ENCODE peak calls at places on chromosome 7, in nine cellular contexts. One of them, this sample, is unnamed.
A peak's percentile ranks its signal among the peaks of the same experiment; 100 is the strongest.

GRCh38 chr7:100726998-100727761 is 6.2 kb upstream of the ZAN start:
- DNase-seq in GM12878: no peak
- DNase-seq in activated T-helper 1 cell treated with anti-CD3 and anti-CD28 coated beads, Interleukin-2, amount 50 U/mL, for 16 hours: no peak
- DNase-seq in GDM1: no peak
- DNase-seq in iris pigment epithelial cell: peak; percentile 94
- DNase-seq in NCI-H1417: no peak
- DNase-seq in CD8-positive, alpha-beta memory T cell: no peak
- DNase-seq in nephron progenitor cell: no peak
- DNase-seq in ACHN: no peak
- DNase-seq in this sample: no peak

GRCh38 chr7:7773334-7774308 is 55.2 kb upstream of the RPA3 start:
- DNase-seq in GM12878: peak; percentile 47
- DNase-seq in iris pigment epithelial cell: no peak
- DNase-seq in GDM1: no peak
- DNase-seq in NCI-H1417: peak; percentile 39
- DNase-seq in CD8-positive, alpha-beta memory T cell: no peak
- DNase-seq in nephron progenitor cell: no peak
- DNase-seq in ACHN: no peak
- DNase-seq in activated T-helper 1 cell treated with anti-CD3 and anti-CD28 coated beads, Interleukin-2, amount 50 U/mL, for 16 hours: no peak
- DNase-seq in this sample: no peak

GRCh38 chr7:14754631-14755030 is 147.9 kb downstream of the DGKB start:
- DNase-seq in CD8-positive, alpha-beta memory T cell: no peak
- DNase-seq in NCI-H1417: peak; percentile 68
- DNase-seq in GDM1: no peak
- DNase-seq in iris pigment epithelial cell: peak; percentile 66
- DNase-seq in GM12878: no peak
- DNase-seq in ACHN: no peak
- DNase-seq in nephron progenitor cell: no peak
- DNase-seq in activated T-helper 1 cell treated with anti-CD3 and anti-CD28 coated beads, Interleukin-2, amount 50 U/mL, for 16 hours: no peak
- DNase-seq in this sample: no peak

GRCh38 chr7:29332027-29332806 is 137.6 kb downstream of the CHN2 start:
- DNase-seq in NCI-H1417: peak; percentile 99
- DNase-seq in nephron progenitor cell: no peak
- DNase-seq in GM12878: no peak
- DNase-seq in iris pigment epithelial cell: no peak
- DNase-seq in activated T-helper 1 cell treated with anti-CD3 and anti-CD28 coated beads, Interleukin-2, amount 50 U/mL, for 16 hours: no peak
- DNase-seq in CD8-positive, alpha-beta memory T cell: no peak
- DNase-seq in GDM1: no peak
- DNase-seq in ACHN: no peak
- DNase-seq in this sample: no peak

GRCh38 chr7:23710000-23710399 is at the start of gene STK31:
- DNase-seq in GDM1: no peak
- DNase-seq in iris pigment epithelial cell: no peak
- DNase-seq in activated T-helper 1 cell treated with anti-CD3 and anti-CD28 coated beads, Interleukin-2, amount 50 U/mL, for 16 hours: no peak
- DNase-seq in nephron progenitor cell: no peak
- DNase-seq in CD8-positive, alpha-beta memory T cell: no peak
- DNase-seq in NCI-H1417: no peak
- DNase-seq in GM12878: no peak
- DNase-seq in ACHN: no peak
- DNase-seq in this sample: no peak

GRCh38 chr7:112398534-112398933 is 51.7 kb upstream of the IFRD1 start:
- DNase-seq in ACHN: no peak
- DNase-seq in GDM1: peak; percentile 65
- DNase-seq in iris pigment epithelial cell: no peak
- DNase-seq in GM12878: no peak
- DNase-seq in nephron progenitor cell: no peak
- DNase-seq in CD8-positive, alpha-beta memory T cell: no peak
- DNase-seq in NCI-H1417: no peak
- DNase-seq in activated T-helper 1 cell treated with anti-CD3 and anti-CD28 coated beads, Interleukin-2, amount 50 U/mL, for 16 hours: no peak
- DNase-seq in this sample: peak; percentile 38

GRCh38 chr7:122719010-122719578 is 16.4 kb upstream of the RNF148 start:
- DNase-seq in GM12878: no peak
- DNase-seq in NCI-H1417: no peak
- DNase-seq in CD8-positive, alpha-beta memory T cell: no peak
- DNase-seq in activated T-helper 1 cell treated with anti-CD3 and anti-CD28 coated beads, Interleukin-2, amount 50 U/mL, for 16 hours: no peak
- DNase-seq in ACHN: no peak
- DNase-seq in iris pigment epithelial cell: no peak
- DNase-seq in nephron progenitor cell: no peak
- DNase-seq in GDM1: no peak
- DNase-seq in this sample: no peak

GRCh38 chr7:82247814-82248433 is 195.7 kb downstream of the CACNA2D1 start:
- DNase-seq in CD8-positive, alpha-beta memory T cell: no peak
- DNase-seq in ACHN: peak; percentile 54
- DNase-seq in nephron progenitor cell: no peak
- DNase-seq in GDM1: no peak
- DNase-seq in iris pigment epithelial cell: peak; percentile 15
- DNase-seq in activated T-helper 1 cell treated with anti-CD3 and anti-CD28 coated beads, Interleukin-2, amount 50 U/mL, for 16 hours: no peak
- DNase-seq in NCI-H1417: no peak
- DNase-seq in GM12878: no peak
- DNase-seq in this sample: no peak

GRCh38 chr7:130944997-130945396 is 211.0 kb upstream of the KLF14 start:
- DNase-seq in NCI-H1417: no peak
- DNase-seq in nephron progenitor cell: no peak
- DNase-seq in iris pigment epithelial cell: no peak
- DNase-seq in CD8-positive, alpha-beta memory T cell: no peak
- DNase-seq in GDM1: no peak
- DNase-seq in GM12878: no peak
- DNase-seq in activated T-helper 1 cell treated with anti-CD3 and anti-CD28 coated beads, Interleukin-2, amount 50 U/mL, for 16 hours: no peak
- DNase-seq in ACHN: no peak
- DNase-seq in this sample: no peak

GRCh38 chr7:43215061-43215460 is 102.6 kb downstream of the HECW1 start:
- DNase-seq in GM12878: no peak
- DNase-seq in nephron progenitor cell: no peak
- DNase-seq in iris pigment epithelial cell: no peak
- DNase-seq in NCI-H1417: no peak
- DNase-seq in GDM1: no peak
- DNase-seq in CD8-positive, alpha-beta memory T cell: no peak
- DNase-seq in activated T-helper 1 cell treated with anti-CD3 and anti-CD28 coated beads, Interleukin-2, amount 50 U/mL, for 16 hours: no peak
- DNase-seq in ACHN: no peak
- DNase-seq in this sample: no peak

GRCh38 chr7:96090756-96091155 is 231.1 kb downstream of the SLC25A13 start:
- DNase-seq in NCI-H1417: peak; percentile 96
- DNase-seq in activated T-helper 1 cell treated with anti-CD3 and anti-CD28 coated beads, Interleukin-2, amount 50 U/mL, for 16 hours: no peak
- DNase-seq in nephron progenitor cell: no peak
- DNase-seq in CD8-positive, alpha-beta memory T cell: no peak
- DNase-seq in GM12878: no peak
- DNase-seq in GDM1: no peak
- DNase-seq in iris pigment epithelial cell: no peak
- DNase-seq in ACHN: no peak
- DNase-seq in this sample: no peak

GRCh38 chr7:155521743-155522398 is 24.5 kb downstream of the CNPY1 start:
- DNase-seq in activated T-helper 1 cell treated with anti-CD3 and anti-CD28 coated beads, Interleukin-2, amount 50 U/mL, for 16 hours: no peak
- DNase-seq in NCI-H1417: no peak
- DNase-seq in CD8-positive, alpha-beta memory T cell: no peak
- DNase-seq in nephron progenitor cell: no peak
- DNase-seq in GDM1: no peak
- DNase-seq in iris pigment epithelial cell: no peak
- DNase-seq in ACHN: no peak
- DNase-seq in GM12878: no peak
- DNase-seq in this sample: no peak

GRCh38 chr7:20578257-20578771 is 37.2 kb upstream of the ABCB5 start:
- DNase-seq in ACHN: no peak
- DNase-seq in nephron progenitor cell: no peak
- DNase-seq in CD8-positive, alpha-beta memory T cell: no peak
- DNase-seq in activated T-helper 1 cell treated with anti-CD3 and anti-CD28 coated beads, Interleukin-2, amount 50 U/mL, for 16 hours: no peak
- DNase-seq in NCI-H1417: peak; percentile 49
- DNase-seq in iris pigment epithelial cell: no peak
- DNase-seq in GM12878: no peak
- DNase-seq in GDM1: no peak
- DNase-seq in this sample: no peak

GRCh38 chr7:140640060-140640611 is 477 bp downstream of the DENND2A start:
- DNase-seq in nephron progenitor cell: peak; percentile 68
- DNase-seq in ACHN: peak; percentile 42
- DNase-seq in GDM1: no peak
- DNase-seq in NCI-H1417: peak; percentile 66
- DNase-seq in iris pigment epithelial cell: peak; percentile 24
- DNase-seq in activated T-helper 1 cell treated with anti-CD3 and anti-CD28 coated beads, Interleukin-2, amount 50 U/mL, for 16 hours: no peak
- DNase-seq in CD8-positive, alpha-beta memory T cell: no peak
- DNase-seq in GM12878: no peak
- DNase-seq in this sample: no peak

GRCh38 chr7:25672476-25672875 is 444.2 kb upstream of the NPVF start:
- DNase-seq in activated T-helper 1 cell treated with anti-CD3 and anti-CD28 coated beads, Interleukin-2, amount 50 U/mL, for 16 hours: no peak
- DNase-seq in NCI-H1417: no peak
- DNase-seq in GM12878: no peak
- DNase-seq in iris pigment epithelial cell: no peak
- DNase-seq in CD8-positive, alpha-beta memory T cell: no peak
- DNase-seq in nephron progenitor cell: no peak
- DNase-seq in ACHN: no peak
- DNase-seq in GDM1: no peak
- DNase-seq in this sample: no peak

GRCh38 chr7:117951285-117951684 is 78.0 kb upstream of the CTTNBP2 start:
- DNase-seq in GDM1: no peak
- DNase-seq in iris pigment epithelial cell: no peak
- DNase-seq in CD8-positive, alpha-beta memory T cell: no peak
- DNase-seq in ACHN: no peak
- DNase-seq in NCI-H1417: no peak
- DNase-seq in nephron progenitor cell: no peak
- DNase-seq in GM12878: no peak
- DNase-seq in activated T-helper 1 cell treated with anti-CD3 and anti-CD28 coated beads, Interleukin-2, amount 50 U/mL, for 16 hours: no peak
- DNase-seq in this sample: no peak

GRCh38 chr7:767941-768729 is 41.1 kb upstream of the PRKAR1B start:
- DNase-seq in CD8-positive, alpha-beta memory T cell: no peak
- DNase-seq in NCI-H1417: peak; percentile 98
- DNase-seq in activated T-helper 1 cell treated with anti-CD3 and anti-CD28 coated beads, Interleukin-2, amount 50 U/mL, for 16 hours: no peak
- DNase-seq in iris pigment epithelial cell: peak; percentile 37
- DNase-seq in nephron progenitor cell: no peak
- DNase-seq in ACHN: peak; percentile 100
- DNase-seq in GDM1: no peak
- DNase-seq in GM12878: no peak
- DNase-seq in this sample: no peak

GRCh38 chr7:36896956-36897594 is 172.8 kb upstream of the AOAH start:
- DNase-seq in iris pigment epithelial cell: no peak
- DNase-seq in activated T-helper 1 cell treated with anti-CD3 and anti-CD28 coated beads, Interleukin-2, amount 50 U/mL, for 16 hours: no peak
- DNase-seq in NCI-H1417: no peak
- DNase-seq in GM12878: no peak
- DNase-seq in nephron progenitor cell: no peak
- DNase-seq in GDM1: no peak
- DNase-seq in ACHN: no peak
- DNase-seq in CD8-positive, alpha-beta memory T cell: no peak
- DNase-seq in this sample: no peak

GRCh38 chr7:80722596-80723141 is 84.2 kb downstream of the CD36 start:
- DNase-seq in NCI-H1417: no peak
- DNase-seq in GM12878: no peak
- DNase-seq in activated T-helper 1 cell treated with anti-CD3 and anti-CD28 coated beads, Interleukin-2, amount 50 U/mL, for 16 hours: no peak
- DNase-seq in iris pigment epithelial cell: peak; percentile 100
- DNase-seq in CD8-positive, alpha-beta memory T cell: no peak
- DNase-seq in nephron progenitor cell: no peak
- DNase-seq in GDM1: no peak
- DNase-seq in ACHN: peak; percentile 100
- DNase-seq in this sample: no peak

GRCh38 chr7:117249696-117250095 is 73.2 kb downstream of the WNT2 start:
- DNase-seq in NCI-H1417: no peak
- DNase-seq in ACHN: no peak
- DNase-seq in GM12878: no peak
- DNase-seq in GDM1: no peak
- DNase-seq in CD8-positive, alpha-beta memory T cell: no peak
- DNase-seq in activated T-helper 1 cell treated with anti-CD3 and anti-CD28 coated beads, Interleukin-2, amount 50 U/mL, for 16 hours: no peak
- DNase-seq in nephron progenitor cell: no peak
- DNase-seq in iris pigment epithelial cell: no peak
- DNase-seq in this sample: no peak

GRCh38 chr7:156397249-156397648 is 243.3 kb upstream of the RNF32 start:
- DNase-seq in NCI-H1417: peak; percentile 99
- DNase-seq in ACHN: no peak
- DNase-seq in GM12878: no peak
- DNase-seq in nephron progenitor cell: no peak
- DNase-seq in GDM1: no peak
- DNase-seq in iris pigment epithelial cell: no peak
- DNase-seq in CD8-positive, alpha-beta memory T cell: no peak
- DNase-seq in activated T-helper 1 cell treated with anti-CD3 and anti-CD28 coated beads, Interleukin-2, amount 50 U/mL, for 16 hours: no peak
- DNase-seq in this sample: no peak

GRCh38 chr7:151506901-151507382 is 12.8 kb downstream of the RHEB start:
- DNase-seq in ACHN: peak; percentile 27
- DNase-seq in nephron progenitor cell: no peak
- DNase-seq in activated T-helper 1 cell treated with anti-CD3 and anti-CD28 coated beads, Interleukin-2, amount 50 U/mL, for 16 hours: no peak
- DNase-seq in NCI-H1417: peak; percentile 30
- DNase-seq in GDM1: no peak
- DNase-seq in GM12878: no peak
- DNase-seq in CD8-positive, alpha-beta memory T cell: no peak
- DNase-seq in iris pigment epithelial cell: no peak
- DNase-seq in this sample: no peak

GRCh38 chr7:34596887-34597286 is 61.1 kb upstream of the NPSR1 start:
- DNase-seq in NCI-H1417: peak; percentile 57
- DNase-seq in nephron progenitor cell: no peak
- DNase-seq in CD8-positive, alpha-beta memory T cell: no peak
- DNase-seq in GDM1: no peak
- DNase-seq in iris pigment epithelial cell: peak; percentile 7
- DNase-seq in ACHN: peak; percentile 54
- DNase-seq in GM12878: no peak
- DNase-seq in activated T-helper 1 cell treated with anti-CD3 and anti-CD28 coated beads, Interleukin-2, amount 50 U/mL, for 16 hours: no peak
- DNase-seq in this sample: no peak

GRCh38 chr7:158447206-158448171 is 140.1 kb downstream of the PTPRN2 start:
- DNase-seq in iris pigment epithelial cell: no peak
- DNase-seq in activated T-helper 1 cell treated with anti-CD3 and anti-CD28 coated beads, Interleukin-2, amount 50 U/mL, for 16 hours: no peak
- DNase-seq in GM12878: no peak
- DNase-seq in NCI-H1417: peak; percentile 85
- DNase-seq in nephron progenitor cell: no peak
- DNase-seq in ACHN: no peak
- DNase-seq in GDM1: no peak
- DNase-seq in CD8-positive, alpha-beta memory T cell: no peak
- DNase-seq in this sample: no peak

GRCh38 chr7:30799206-30799975 is 28.2 kb downstream of the MINDY4 start:
- DNase-seq in GM12878: peak; percentile 84
- DNase-seq in activated T-helper 1 cell treated with anti-CD3 and anti-CD28 coated beads, Interleukin-2, amount 50 U/mL, for 16 hours: no peak
- DNase-seq in NCI-H1417: no peak
- DNase-seq in GDM1: no peak
- DNase-seq in CD8-positive, alpha-beta memory T cell: no peak
- DNase-seq in iris pigment epithelial cell: peak; percentile 78
- DNase-seq in nephron progenitor cell: no peak
- DNase-seq in ACHN: peak; percentile 74
- DNase-seq in this sample: no peak

GRCh38 chr7:132544025-132544424 is 32.2 kb downstream of the PLXNA4 start:
- DNase-seq in CD8-positive, alpha-beta memory T cell: no peak
- DNase-seq in ACHN: no peak
- DNase-seq in GDM1: no peak
- DNase-seq in activated T-helper 1 cell treated with anti-CD3 and anti-CD28 coated beads, Interleukin-2, amount 50 U/mL, for 16 hours: no peak
- DNase-seq in iris pigment epithelial cell: no peak
- DNase-seq in nephron progenitor cell: no peak
- DNase-seq in NCI-H1417: no peak
- DNase-seq in GM12878: no peak
- DNase-seq in this sample: no peak

GRCh38 chr7:20359397-20359963 is 28.8 kb downstream of the ITGB8 start:
- DNase-seq in ACHN: no peak
- DNase-seq in NCI-H1417: no peak
- DNase-seq in CD8-positive, alpha-beta memory T cell: no peak
- DNase-seq in nephron progenitor cell: no peak
- DNase-seq in iris pigment epithelial cell: no peak
- DNase-seq in GM12878: no peak
- DNase-seq in GDM1: no peak
- DNase-seq in activated T-helper 1 cell treated with anti-CD3 and anti-CD28 coated beads, Interleukin-2, amount 50 U/mL, for 16 hours: no peak
- DNase-seq in this sample: no peak

GRCh38 chr7:42574693-42575084 is 337.2 kb downstream of the C7orf25 start:
- DNase-seq in CD8-positive, alpha-beta memory T cell: no peak
- DNase-seq in NCI-H1417: no peak
- DNase-seq in GM12878: no peak
- DNase-seq in activated T-helper 1 cell treated with anti-CD3 and anti-CD28 coated beads, Interleukin-2, amount 50 U/mL, for 16 hours: no peak
- DNase-seq in nephron progenitor cell: no peak
- DNase-seq in iris pigment epithelial cell: no peak
- DNase-seq in ACHN: no peak
- DNase-seq in GDM1: no peak
- DNase-seq in this sample: no peak

GRCh38 chr7:103132995-103133688 is 15.8 kb downstream of the NAPEPLD start:
- DNase-seq in iris pigment epithelial cell: no peak
- DNase-seq in GM12878: no peak
- DNase-seq in CD8-positive, alpha-beta memory T cell: no peak
- DNase-seq in nephron progenitor cell: no peak
- DNase-seq in GDM1: no peak
- DNase-seq in activated T-helper 1 cell treated with anti-CD3 and anti-CD28 coated beads, Interleukin-2, amount 50 U/mL, for 16 hours: no peak
- DNase-seq in ACHN: no peak
- DNase-seq in NCI-H1417: no peak
- DNase-seq in this sample: no peak

GRCh38 chr7:77253151-77253550 is 53.5 kb upstream of the FGL2 start:
- DNase-seq in iris pigment epithelial cell: no peak
- DNase-seq in GM12878: no peak
- DNase-seq in activated T-helper 1 cell treated with anti-CD3 and anti-CD28 coated beads, Interleukin-2, amount 50 U/mL, for 16 hours: no peak
- DNase-seq in CD8-positive, alpha-beta memory T cell: no peak
- DNase-seq in ACHN: no peak
- DNase-seq in NCI-H1417: no peak
- DNase-seq in nephron progenitor cell: no peak
- DNase-seq in GDM1: no peak
- DNase-seq in this sample: no peak

GRCh38 chr7:157694389-157694665 is 357.5 kb downstream of the DNAJB6 start:
- DNase-seq in nephron progenitor cell: no peak
- DNase-seq in ACHN: no peak
- DNase-seq in GDM1: no peak
- DNase-seq in iris pigment epithelial cell: no peak
- DNase-seq in GM12878: no peak
- DNase-seq in NCI-H1417: no peak
- DNase-seq in CD8-positive, alpha-beta memory T cell: no peak
- DNase-seq in activated T-helper 1 cell treated with anti-CD3 and anti-CD28 coated beads, Interleukin-2, amount 50 U/mL, for 16 hours: no peak
- DNase-seq in this sample: no peak